ENCODE peak calls at places on chromosomes 3 and 15, in seven cellular contexts. T, Z, V, Q, I, P and M are unnamed samples. For H3K27me3 and H3K36me3, the result is how much of the 10 kb centered on the place peaks cover.

GRCh38 chr15:73375755-73376305 is 7.1 kb upstream of the HCN4 start:
- DNase-seq in T (no peak), Z (no peak), V (no peak), Q (no peak), I (no peak), P (no peak), M (peak)

GRCh38 chr3:151011427-151011826 is 38.9 kb upstream of the CLRN1 start:
- DNase-seq in T (no peak), Z (no peak), V (no peak), Q (no peak), I (no peak), P (no peak), M (no peak)

GRCh38 chr3:152127058-152127457 is 141.7 kb upstream of the MBNL1 start:
- DNase-seq in T (no peak), Z (no peak), V (no peak), Q (peak), I (no peak), P (no peak), M (no peak)

GRCh38 chr3:55270976-55271375 is 216.1 kb downstream of the WNT5A start:
- DNase-seq in T (no peak), Z (no peak), V (no peak), Q (no peak), I (no peak), P (no peak), M (no peak)

GRCh38 chr3:162072656-162073055 is 576.0 kb downstream of the OTOL1 start:
- DNase-seq in T (no peak), Z (no peak), V (no peak), Q (no peak), I (no peak), P (no peak), M (no peak)

GRCh38 chr3:107957506-107957905 is 133.3 kb downstream of the CD47 start:
- DNase-seq in T (no peak), Z (no peak), V (no peak), Q (no peak), I (no peak), P (no peak), M (peak)

GRCh38 chr15:71612066-71612715 is 198.2 kb upstream of the NR2E3 start:
- DNase-seq in T (no peak), Z (peak), V (no peak), Q (no peak), I (no peak), P (no peak), M (no peak)

GRCh38 chr3:88203537-88204143 is 53.9 kb downstream of the C3orf38 start:
- DNase-seq in T (peak), Z (peak), V (peak), Q (no peak), I (peak), P (peak), M (peak)

GRCh38 chr15:32952062-32952461 is 234.3 kb downstream of the GREM1 start:
- DNase-seq in T (no peak), Z (no peak), V (no peak), Q (no peak), I (no peak), P (no peak), M (no peak)

GRCh38 chr3:38588276-38588971 is 61.1 kb downstream of the SCN5A start:
- DNase-seq in T (no peak), Z (no peak), V (no peak), Q (no peak), I (no peak), P (peak), M (no peak)

GRCh38 chr3:133595341-133595740 is 21.9 kb downstream of the CDV3 start:
- DNase-seq in T (no peak), Z (no peak), V (no peak), Q (no peak), I (no peak), P (no peak), M (no peak)

GRCh38 chr3:109927161-109927560 is 589.8 kb upstream of the DPPA4 start:
- DNase-seq in T (no peak), Z (no peak), V (no peak), Q (no peak), I (no peak), P (no peak), M (no peak)

GRCh38 chr3:5581743-5582142 is 394.2 kb downstream of the EDEM1 start:
- DNase-seq in T (no peak), Z (no peak), V (no peak), Q (no peak), I (no peak), P (no peak), M (no peak)

GRCh38 chr15:84981711-84982300 is at the start of gene PDE8A:
- DNase-seq in T (no peak), Z (peak), V (no peak), Q (no peak), I (peak), P (peak), M (peak)

GRCh38 chr15:33154366-33155166 is 39.9 kb downstream of the FMN1 start:
- DNase-seq in T (no peak), Z (peak), V (no peak), Q (no peak), I (no peak), P (no peak), M (no peak)

GRCh38 chr3:86653801-86654200 is 337.1 kb downstream of the VGLL3 start:
- DNase-seq in T (no peak), Z (no peak), V (no peak), Q (no peak), I (no peak), P (no peak), M (no peak)

GRCh38 chr3:68919000-68919399 is 13.3 kb downstream of the TAFA4 start:
- DNase-seq in T (no peak), Z (no peak), V (no peak), Q (no peak), I (no peak), P (peak), M (peak)

GRCh38 chr3:158742861-158743260 is 10.6 kb upstream of the RARRES1 start:
- DNase-seq in T (no peak), Z (no peak), V (no peak), Q (no peak), I (no peak), P (no peak), M (no peak)

GRCh38 chr15:31463521-31464102 is 137.0 kb downstream of the KLF13 start:
- DNase-seq in T (no peak), Z (no peak), V (no peak), Q (no peak), I (no peak), P (peak), M (no peak)

GRCh38 chr15:67185621-67186225 is 68.7 kb downstream of the AAGAB start:
- DNase-seq in T (no peak), Z (no peak), V (no peak), Q (no peak), I (no peak), P (no peak), M (peak)

GRCh38 chr3:139534444-139534812 is 5.1 kb downstream of the RBP1 start:
- DNase-seq in T (peak), Z (peak), V (no peak), Q (no peak), I (no peak), P (no peak), M (no peak)

GRCh38 chr15:89500397-89501270 is 4.3 kb upstream of the RHCG start:
- DNase-seq in T (no peak), Z (no peak), V (no peak), Q (no peak), I (no peak), P (peak), M (no peak)

GRCh38 chr3:13599887-13600450 is 51.0 kb downstream of the FBLN2 start:
- DNase-seq in T (no peak), Z (no peak), V (no peak), Q (no peak), I (no peak), P (peak), M (no peak)

GRCh38 chr3:13597661-13598060 is 48.7 kb downstream of the FBLN2 start:
- DNase-seq in T (no peak), Z (no peak), V (no peak), Q (no peak), I (no peak), P (no peak), M (no peak)

GRCh38 chr3:13600950-13601691 is 52.2 kb downstream of the FBLN2 start:
- DNase-seq in T (no peak), Z (no peak), V (no peak), Q (no peak), I (no peak), P (peak), M (no peak)

GRCh38 chr3:13598201-13598600 is 49.3 kb downstream of the FBLN2 start:
- DNase-seq in T (no peak), Z (no peak), V (no peak), Q (no peak), I (no peak), P (no peak), M (no peak)

GRCh38 chr3:13598926-13599886 is 50.3 kb downstream of the FBLN2 start:
- DNase-seq in T (no peak), Z (no peak), V (no peak), Q (no peak), I (no peak), P (peak), M (peak)
- H3K27me3 ChIP-seq in T (under half), Z (under half), V (under half), Q (under half), I (half or more), P (under half), M (under half)

GRCh38 chr3:14152233-14152962 is 26.0 kb downstream of the XPC start:
- DNase-seq in T (no peak), Z (no peak), V (no peak), Q (no peak), I (peak), P (peak), M (peak)

GRCh38 chr3:14154242-14154641 is 24.2 kb downstream of the XPC start:
- DNase-seq in T (no peak), Z (no peak), V (no peak), Q (no peak), I (no peak), P (peak), M (no peak)

GRCh38 chr3:14151471-14152083 is 26.7 kb downstream of the TMEM43 start:
- DNase-seq in T (no peak), Z (no peak), V (no peak), Q (no peak), I (no peak), P (no peak), M (no peak)

GRCh38 chr3:14153663-14154062 is 24.7 kb downstream of the XPC start:
- DNase-seq in T (no peak), Z (no peak), V (no peak), Q (no peak), I (no peak), P (peak), M (no peak)

DNA sequence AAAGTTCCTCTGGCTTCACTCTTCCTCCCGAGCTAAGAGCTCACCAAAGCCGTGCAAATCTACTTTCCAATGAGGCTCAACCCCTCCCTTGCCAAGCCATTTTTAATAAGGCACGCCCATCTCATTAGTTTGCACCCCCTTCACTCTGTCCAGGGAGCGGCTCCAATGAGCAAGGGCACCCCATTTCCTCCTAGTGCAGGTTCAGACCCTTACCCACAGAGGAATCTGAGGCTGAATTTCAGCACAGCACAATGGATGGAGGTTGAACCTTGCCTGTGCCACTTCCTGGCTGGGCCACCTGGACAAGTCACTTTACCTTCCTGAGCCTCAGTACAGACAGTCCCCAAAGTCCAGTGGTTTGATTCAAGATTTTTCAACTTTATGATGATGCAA is 25.4 kb downstream of the XPC start:
- DNase-seq in T (no peak), Z (no peak), V (no peak), Q (no peak), I (no peak), P (no peak), M (peak)
- H3K36me3 ChIP-seq in T (under half), Z (under half), V (under half), Q (under half), I (half or more), P (half or more), M (under half)

DNA sequence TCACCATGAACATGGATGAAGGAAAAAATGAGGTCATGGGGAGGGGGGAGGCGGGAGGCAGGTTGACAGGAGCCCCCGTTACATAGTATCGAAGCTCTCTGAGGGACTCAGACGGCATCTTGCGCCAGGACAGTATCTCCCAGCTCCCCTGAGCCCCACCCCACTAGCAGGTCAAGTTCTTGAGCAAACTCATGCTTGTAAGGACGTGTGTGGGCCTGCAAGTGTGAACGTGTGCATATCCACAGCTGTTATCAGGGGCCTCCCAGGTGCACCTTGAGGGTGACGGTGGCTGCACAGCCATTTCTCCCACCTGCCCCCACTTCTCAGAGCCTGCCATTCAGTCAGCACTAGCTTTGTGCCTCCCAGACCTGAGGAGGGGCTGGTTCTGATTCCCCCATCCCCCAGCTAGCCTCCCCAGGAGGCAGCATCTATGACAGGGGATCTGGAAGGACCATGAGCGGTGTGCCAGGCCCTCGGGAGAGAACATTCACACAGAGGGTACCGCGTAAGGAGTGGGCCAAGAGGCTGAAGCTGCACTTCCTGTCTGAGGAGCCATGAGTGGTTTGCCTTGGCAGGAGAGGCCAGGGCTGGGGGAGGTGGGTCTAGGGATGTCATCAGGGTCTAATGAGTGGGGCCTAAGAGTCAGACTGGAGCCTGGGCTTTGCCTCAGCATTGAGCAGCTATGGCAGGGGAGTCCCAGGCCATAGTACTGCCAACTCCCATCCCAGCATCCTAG is 2.9 kb downstream of the SEMA3F start:
- DNase-seq in T (no peak), Z (no peak), V (no peak), Q (no peak), I (peak), P (no peak), M (no peak)
- H3K27me3 ChIP-seq in T (under half), Z (under half), V (under half), Q (under half), I (under half), P (under half), M (under half)

GRCh38 chr3:49732592-49732991 is 8.8 kb upstream of the GMPPB start:
- DNase-seq in T (no peak), Z (no peak), V (no peak), Q (no peak), I (no peak), P (no peak), M (no peak)
- H3K36me3 ChIP-seq in T (under half), Z (under half), V (under half), Q (under half), I (half or more), P (half or more), M (under half)

GRCh38 chr3:165195628-165196576 is at the start of gene SLITRK3:
- DNase-seq in T (no peak), Z (no peak), V (no peak), Q (no peak), I (no peak), P (peak), M (peak)
- H3K27me3 ChIP-seq in T (under half), Z (half or more), V (under half), Q (under half), I (under half), P (half or more), M (half or more)